ENCODE peak calls at places on chromosomes 11 and 22, in nine cellular contexts. H is OCI-LY7, N is cardiac fibroblast, R is HFFc6, O is hepatocyte, Y is fibroblast of lung, A is mesothelial cell of epicardium, J is A549, Q is heart left ventricle. S is an unnamed sample.

GRCh38 chr11:35735411-35735810 is 72.8 kb downstream of the TRIM44 start:
- DNase-seq in H (no peak), N (no peak), Y (no peak), O (no peak), Q (no peak), R (no peak), A (no peak), J (no peak), S (no peak)

GRCh38 chr11:35945137-35945518 is 1.3 kb downstream of the LDLRAD3 start:
- DNase-seq in O (no peak), Q (no peak), Y (no peak), R (no peak), H (no peak), J (no peak), A (no peak), N (no peak), S (no peak)

GRCh38 chr11:24344222-24344621 is 152.6 kb upstream of the LUZP2 start:
- DNase-seq in A (no peak), R (no peak), O (no peak), Q (no peak), H (no peak), N (no peak), Y (no peak), J (no peak), S (no peak)

GRCh38 chr11:19693146-19693545 is 19.5 kb upstream of the NAV2 start:
- DNase-seq in Q (no peak), O (no peak), Y (no peak), R (no peak), N (no peak), J (no peak), H (no peak), A (no peak), S (no peak)

GRCh38 chr11:46270707-46271106 is 6.8 kb upstream of the CREB3L1 start:
- DNase-seq in R (no peak), O (no peak), A (no peak), N (no peak), Y (no peak), J (no peak), H (no peak), Q (no peak), S (no peak)

GRCh38 chr11:11992257-11992690 is 16.2 kb downstream of the DKK3 start:
- DNase-seq in R (no peak), A (no peak), N (peak; percentile 23), Q (peak; percentile 67), H (no peak), O (peak; percentile 75), Y (no peak), J (peak; percentile 64), S (no peak)

GRCh38 chr22:45604239-45604711 is 67.4 kb upstream of the ATXN10 start:
- DNase-seq in N (no peak), Q (peak; percentile 14), A (no peak), R (peak; percentile 46), Y (no peak), J (peak; percentile 94), H (no peak), O (no peak), S (no peak)

GRCh38 chr11:2522636-2523255 is 77.9 kb downstream of the KCNQ1 start:
- DNase-seq in Y (no peak), N (no peak), H (no peak), Q (peak; percentile 7), O (no peak), J (no peak), A (peak; percentile 33), R (no peak), S (no peak)

GRCh38 chr11:34602245-34602644 is 18.6 kb upstream of the EHF start:
- DNase-seq in A (no peak), O (no peak), Y (no peak), R (no peak), Q (no peak), H (no peak), N (no peak), J (no peak), S (no peak)

GRCh38 chr11:34603129-34604001 is 17.5 kb upstream of the EHF start:
- DNase-seq in A (no peak), J (no peak), O (peak; percentile 57), Y (no peak), H (no peak), N (no peak), R (no peak), Q (no peak), S (no peak)

GRCh38 chr11:34600339-34601084 is 20.4 kb upstream of the EHF start:
- DNase-seq in A (no peak), H (no peak), O (peak; percentile 78), R (no peak), N (peak; percentile 61), Y (no peak), Q (no peak), J (peak; percentile 98), S (no peak)

GRCh38 chr11:34601085-34601444 is 19.8 kb upstream of the EHF start:
- DNase-seq in O (peak; percentile 41), J (no peak), H (no peak), Y (peak; percentile 96), R (no peak), A (no peak), N (no peak), Q (no peak), S (no peak)

DNA sequence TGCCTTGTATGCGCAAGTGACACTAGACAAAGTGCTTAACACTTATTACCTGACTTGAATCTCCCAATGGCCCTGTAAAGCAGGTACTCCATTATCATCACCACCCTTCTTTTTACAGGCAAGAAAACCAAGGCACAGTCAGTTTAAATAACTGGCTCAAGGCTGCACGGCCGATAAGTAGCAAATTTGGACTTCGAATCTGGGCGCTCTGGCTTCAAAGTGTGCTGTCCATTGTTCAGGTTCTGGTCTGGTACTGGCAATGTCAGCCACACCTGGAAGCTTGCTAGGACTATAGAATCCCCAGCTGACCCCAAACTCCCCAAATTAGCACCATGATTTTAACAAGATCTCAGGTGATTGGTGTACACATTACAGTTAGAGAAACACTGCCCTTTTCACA is 19.3 kb upstream of the EHF start:
- DNase-seq in H (no peak), N (no peak), Q (no peak), R (no peak), A (no peak), J (no peak), O (no peak), Y (peak; percentile 20), S (no peak)
- TF ChIP-seq CTCF in H (no peak), N (no peak), Q (no peak), R (no peak), A (no peak), J (no peak), O (no peak), Y (no peak), S (no peak)

DNA sequence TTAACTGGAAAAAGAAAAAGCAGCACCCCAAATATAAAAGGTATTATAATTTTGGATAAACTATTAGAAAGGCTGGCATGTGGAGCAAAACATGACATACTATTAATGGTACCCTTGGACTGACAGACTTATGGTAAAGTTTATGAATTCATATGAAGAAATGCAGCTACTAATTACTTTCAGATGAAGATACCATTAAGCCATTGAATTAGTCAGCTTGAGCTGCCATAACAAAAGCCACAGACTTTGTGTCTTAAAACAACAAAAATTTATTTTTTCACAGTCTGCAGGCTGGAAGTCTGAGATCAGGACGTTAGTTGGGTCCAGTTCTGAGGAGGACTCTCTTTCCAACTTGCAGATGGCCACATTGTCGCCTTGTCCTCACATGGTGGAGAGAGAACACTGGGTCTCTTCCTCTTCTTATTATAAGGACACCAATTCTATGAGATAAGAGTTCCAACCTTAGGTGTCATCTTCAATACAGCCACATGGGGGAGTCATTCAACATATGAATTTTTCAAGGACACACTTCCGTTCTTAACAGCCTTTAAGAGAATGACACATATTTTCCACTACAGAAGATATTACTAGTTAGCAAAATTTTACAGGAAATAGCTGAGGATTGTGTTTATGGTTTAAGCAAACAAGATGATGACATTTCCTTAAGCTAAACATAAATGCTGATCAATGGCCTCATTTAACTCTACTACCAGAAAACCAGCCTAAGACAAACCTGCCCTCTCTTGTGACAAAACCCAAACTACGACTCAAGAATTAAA is 56.1 kb downstream of the DCUN1D5 start:
- DNase-seq in N (peak; percentile 88), A (no peak), Y (peak; percentile 80), J (peak; percentile 69), O (peak; percentile 84), Q (no peak), H (peak; percentile 84), R (peak; percentile 88), S (no peak)
- TF ChIP-seq CTCF in N (peak; percentile 57), A (peak; percentile 74), Y (peak; percentile 56), J (peak; percentile 47), O (peak; percentile 60), Q (peak; percentile 51), H (peak; percentile 89), R (peak; percentile 86), S (peak; percentile 69)

DNA sequence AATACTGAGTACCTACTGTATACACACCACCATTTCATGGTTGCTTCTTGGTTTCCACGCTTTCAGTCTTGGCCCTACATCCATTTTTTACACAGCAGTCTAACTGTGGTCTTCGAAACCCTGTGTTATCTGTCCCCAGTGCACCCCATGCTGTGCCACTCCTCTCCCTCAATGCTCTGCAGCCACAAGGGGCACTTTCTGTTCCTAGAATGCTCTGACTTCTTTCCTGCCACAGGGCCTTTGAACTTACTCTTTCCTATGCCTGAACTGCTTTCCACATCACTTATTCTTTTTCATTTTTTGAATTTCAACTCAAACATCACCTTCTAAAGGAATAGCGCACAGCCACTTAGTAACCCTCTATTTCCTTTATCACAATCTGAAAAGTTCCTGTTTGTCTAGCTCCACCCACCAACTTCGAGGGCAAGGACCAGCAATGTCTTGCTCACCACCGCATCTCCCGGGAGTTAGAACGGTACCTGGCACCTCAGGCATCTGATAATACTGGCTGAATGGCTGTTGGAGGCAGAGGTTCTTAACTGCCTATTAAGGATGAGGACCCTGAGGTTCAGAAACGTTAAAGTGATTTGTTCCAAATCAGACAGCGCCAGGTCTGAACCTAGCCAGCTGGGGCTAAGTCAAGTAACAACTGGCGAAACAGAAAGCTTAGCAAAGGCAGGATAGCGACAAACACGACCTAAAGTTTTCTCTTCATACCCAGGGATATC is 568 bp downstream of the ALG8 start:
- DNase-seq in H (peak; percentile 53), O (peak; percentile 34), Q (no peak), R (peak; percentile 39), A (no peak), Y (no peak), N (peak; percentile 29), J (peak; percentile 50), S (no peak)
- TF ChIP-seq CTCF in H (peak; percentile 53), O (no peak), Q (no peak), R (no peak), A (no peak), Y (no peak), N (no peak), J (no peak), S (no peak)

GRCh38 chr11:408154-409007 is 6.4 kb downstream of the SIGIRR start:
- DNase-seq in J (no peak), A (no peak), O (no peak), R (no peak), Y (no peak), H (no peak), Q (no peak), N (no peak), S (no peak)

GRCh38 chr11:407651-408080 is 7.1 kb downstream of the SIGIRR start:
- DNase-seq in A (no peak), R (no peak), Q (no peak), Y (no peak), N (no peak), J (no peak), H (no peak), O (no peak), S (no peak)

GRCh38 chr11:405976-406795 is 8.6 kb downstream of the SIGIRR start:
- DNase-seq in A (no peak), O (no peak), R (no peak), Y (no peak), H (no peak), Q (peak; percentile 29), N (no peak), J (no peak), S (no peak)

GRCh38 chr11:405323-405975 is 9.3 kb downstream of the SIGIRR start:
- DNase-seq in H (no peak), A (no peak), Y (peak; percentile 29), J (no peak), N (peak; percentile 59), O (no peak), Q (peak; percentile 69), R (no peak), S (no peak)

DNA sequence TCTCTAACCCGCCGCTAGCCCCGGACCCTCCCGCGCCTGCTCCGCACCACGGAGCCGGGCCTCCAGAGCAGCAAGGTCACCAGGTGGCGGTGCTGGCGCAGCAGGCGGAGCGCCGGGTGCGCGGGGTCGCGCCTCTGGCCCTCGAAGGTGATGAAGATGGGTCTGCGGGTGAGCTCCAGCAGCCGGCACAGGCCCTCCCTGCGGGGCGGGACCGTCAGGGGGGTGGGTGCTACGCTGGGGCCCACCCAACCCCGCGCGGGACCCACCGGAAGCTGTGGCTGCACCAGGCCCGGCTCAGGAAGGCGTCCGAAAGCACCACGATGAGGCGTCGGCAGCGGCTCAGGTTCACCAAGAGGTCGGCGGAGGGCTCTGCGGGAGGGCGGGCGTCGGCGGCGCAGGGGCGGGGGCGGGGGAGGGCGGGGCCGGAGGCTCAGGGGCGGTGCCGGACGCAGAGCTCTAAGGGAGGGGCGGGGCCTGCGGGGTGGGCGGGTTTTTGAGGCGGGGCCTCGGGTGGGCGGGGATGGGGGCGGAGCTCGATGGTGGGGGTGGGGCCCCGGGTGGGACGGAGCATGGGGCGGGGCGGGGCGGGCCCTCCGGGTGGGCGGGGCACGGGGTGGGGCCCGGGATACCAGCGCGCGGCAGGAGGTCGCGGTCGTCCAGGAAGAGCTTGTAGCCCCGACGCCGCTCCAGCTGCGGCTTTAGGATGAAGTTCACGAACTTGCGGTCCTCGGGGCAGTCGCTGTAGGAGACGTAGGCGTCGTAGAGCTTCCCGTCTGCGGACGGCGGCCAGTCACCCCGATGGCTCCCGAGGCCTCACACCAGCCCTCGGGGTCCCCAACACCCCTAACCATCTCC is 7.8 kb downstream of the SIGIRR start:
- DNase-seq in R (peak; percentile 41), Q (peak; percentile 88), H (peak; percentile 94), N (peak; percentile 89), J (peak; percentile 90), A (peak; percentile 70), Y (peak; percentile 71), O (peak; percentile 89), S (no peak)
- TF ChIP-seq CTCF in R (peak; percentile 31), Q (no peak), H (peak; percentile 62), N (no peak), J (peak; percentile 20), A (no peak), Y (no peak), O (peak; percentile 20), S (peak; percentile 3)